ENCODE peak calls at places on chromosomes 12 and 14, in four cellular contexts. One of them, this sample, is unnamed.

GRCh38 chr14:59282366-59282765 is 93.9 kb downstream of the DAAM1 start:
- DNase-seq in heart left ventricle: no peak
- DNase-seq in testis: no peak
- DNase-seq in AG04449: no peak
- DNase-seq in this sample: no peak

GRCh38 chr12:75883241-75883640 is 148.3 kb downstream of the PHLDA1 start:
- DNase-seq in testis: no peak
- DNase-seq in heart left ventricle: no peak
- DNase-seq in AG04449: no peak
- DNase-seq in this sample: no peak

GRCh38 chr12:16359512-16360491 is 12.4 kb downstream of the MGST1 start:
- DNase-seq in AG04449: no peak
- DNase-seq in testis: peak
- DNase-seq in heart left ventricle: peak
- DNase-seq in this sample: peak

GRCh38 chr12:87511371-87511770 is 517.8 kb downstream of the C12orf50 start:
- DNase-seq in testis: no peak
- DNase-seq in heart left ventricle: no peak
- DNase-seq in AG04449: no peak
- DNase-seq in this sample: no peak

GRCh38 chr12:79661629-79662028 is 29.1 kb downstream of the PAWR start:
- DNase-seq in heart left ventricle: no peak
- DNase-seq in testis: no peak
- DNase-seq in AG04449: no peak
- DNase-seq in this sample: no peak

GRCh38 chr12:7555752-7556151 is 52.2 kb upstream of the CD163 start:
- DNase-seq in heart left ventricle: no peak
- DNase-seq in AG04449: peak
- DNase-seq in testis: peak
- DNase-seq in this sample: no peak

GRCh38 chr14:29454026-29454693 is 473.5 kb downstream of the PRKD1 start:
- DNase-seq in testis: no peak
- DNase-seq in AG04449: no peak
- DNase-seq in heart left ventricle: no peak
- DNase-seq in this sample: no peak

GRCh38 chr12:117897379-117898161 is 71.2 kb downstream of the KSR2 start:
- DNase-seq in AG04449: no peak
- DNase-seq in heart left ventricle: no peak
- DNase-seq in testis: no peak
- DNase-seq in this sample: no peak

GRCh38 chr12:3896851-3897351 is 23.7 kb upstream of the PARP11 start:
- DNase-seq in heart left ventricle: peak
- DNase-seq in testis: peak
- DNase-seq in AG04449: no peak
- DNase-seq in this sample: peak

GRCh38 chr14:69152181-69152943 is 557 bp downstream of the DCAF5 start:
- DNase-seq in testis: no peak
- DNase-seq in AG04449: no peak
- DNase-seq in heart left ventricle: peak
- DNase-seq in this sample: peak

GRCh38 chr14:60654303-60654925 is 5.1 kb upstream of the SIX1 start:
- DNase-seq in heart left ventricle: no peak
- DNase-seq in AG04449: no peak
- DNase-seq in testis: no peak
- DNase-seq in this sample: no peak

GRCh38 chr14:102602421-102603292 is 10.2 kb downstream of the RCOR1 start:
- DNase-seq in heart left ventricle: no peak
- DNase-seq in AG04449: no peak
- DNase-seq in testis: peak
- DNase-seq in this sample: no peak

GRCh38 chr12:120214626-120215356 is 13.9 kb upstream of the RPLP0 start:
- DNase-seq in testis: no peak
- DNase-seq in AG04449: no peak
- DNase-seq in heart left ventricle: no peak
- DNase-seq in this sample: no peak

GRCh38 chr14:81435048-81435577 is 35.0 kb upstream of the STON2 start:
- DNase-seq in testis: no peak
- DNase-seq in AG04449: no peak
- DNase-seq in heart left ventricle: no peak
- DNase-seq in this sample: no peak

GRCh38 chr12:128823216-128823915 is 392 bp downstream of the SLC15A4 start:
- DNase-seq in AG04449: no peak
- DNase-seq in heart left ventricle: no peak
- DNase-seq in testis: peak
- DNase-seq in this sample: peak

GRCh38 chr12:16088421-16088820 is 177.3 kb downstream of the DERA start:
- DNase-seq in testis: no peak
- DNase-seq in heart left ventricle: no peak
- DNase-seq in AG04449: no peak
- DNase-seq in this sample: no peak

GRCh38 chr12:77113971-77114370 is 48.6 kb upstream of the E2F7 start:
- DNase-seq in testis: no peak
- DNase-seq in AG04449: no peak
- DNase-seq in heart left ventricle: no peak
- DNase-seq in this sample: no peak

GRCh38 chr12:70756791-70757190 is 119.6 kb upstream of the PTPRB start:
- DNase-seq in heart left ventricle: no peak
- DNase-seq in AG04449: no peak
- DNase-seq in testis: no peak
- DNase-seq in this sample: no peak

GRCh38 chr12:90859591-90859990 is 95.4 kb downstream of the CCER1 start:
- DNase-seq in heart left ventricle: no peak
- DNase-seq in testis: no peak
- DNase-seq in AG04449: no peak
- DNase-seq in this sample: no peak
- H3K4me3 ChIP-seq in heart left ventricle: no peak
- H3K4me3 ChIP-seq in testis: no peak
- H3K4me3 ChIP-seq in AG04449: no peak
- H3K4me3 ChIP-seq in this sample: no peak

GRCh38 chr12:47903927-47904646 is 707 bp downstream of the VDR start:
- DNase-seq in testis: peak
- DNase-seq in heart left ventricle: peak
- DNase-seq in AG04449: peak
- DNase-seq in this sample: peak
- H3K4me3 ChIP-seq in testis: peak
- H3K4me3 ChIP-seq in heart left ventricle: peak
- H3K4me3 ChIP-seq in AG04449: peak
- H3K4me3 ChIP-seq in this sample: peak

GRCh38 chr14:105196228-105196960 is 15.3 kb upstream of the NUDT14 start:
- DNase-seq in AG04449: no peak
- DNase-seq in heart left ventricle: peak
- DNase-seq in testis: no peak
- DNase-seq in this sample: no peak

GRCh38 chr14:105195051-105195450 is 13.9 kb upstream of the NUDT14 start:
- DNase-seq in AG04449: no peak
- DNase-seq in heart left ventricle: no peak
- DNase-seq in testis: no peak
- DNase-seq in this sample: no peak

GRCh38 chr14:105197274-105197673 is 16.2 kb upstream of the NUDT14 start:
- DNase-seq in testis: no peak
- DNase-seq in heart left ventricle: peak
- DNase-seq in AG04449: no peak
- DNase-seq in this sample: no peak

GRCh38 chr14:105193916-105194782 is 13.0 kb upstream of the NUDT14 start:
- DNase-seq in AG04449: no peak
- DNase-seq in testis: no peak
- DNase-seq in heart left ventricle: no peak
- DNase-seq in this sample: no peak

DNA sequence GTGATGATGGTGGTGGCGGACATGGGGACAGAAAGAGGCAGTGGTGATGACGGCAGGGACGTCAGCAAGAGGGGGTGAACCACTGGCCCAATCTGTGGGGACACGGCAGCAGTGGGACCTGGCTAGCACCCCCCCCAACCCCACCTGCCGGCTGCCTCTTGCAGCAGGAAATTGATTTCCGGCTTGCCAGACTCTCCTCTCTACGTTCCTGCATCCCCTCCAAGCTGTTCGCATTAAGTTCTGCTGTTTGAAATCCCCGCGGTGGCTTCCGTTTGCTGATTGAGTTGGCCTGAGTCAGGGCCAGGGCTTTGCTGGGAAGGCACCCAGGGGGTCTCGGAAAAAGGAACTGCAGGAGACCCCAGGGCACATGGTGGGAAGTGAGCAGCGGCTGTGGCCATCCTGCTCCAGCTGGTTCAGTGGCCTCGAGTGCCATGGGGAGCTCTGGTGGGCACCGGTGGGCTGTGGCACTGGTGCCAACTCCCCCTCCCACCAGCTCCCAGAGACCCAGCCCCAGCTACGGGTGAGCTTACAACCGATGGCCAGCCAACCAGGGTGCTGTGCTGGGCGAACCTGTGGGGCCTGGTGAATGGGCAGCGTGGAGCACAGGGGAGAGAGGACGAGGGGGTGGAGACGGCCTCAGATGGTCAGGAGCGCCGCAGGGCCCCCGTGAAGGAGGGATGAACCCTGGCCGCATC is 14.6 kb upstream of the NUDT14 start:
- DNase-seq in heart left ventricle: no peak
- DNase-seq in AG04449: no peak
- DNase-seq in testis: no peak
- DNase-seq in this sample: no peak
- H3K4me3 ChIP-seq in heart left ventricle: no peak
- H3K4me3 ChIP-seq in AG04449: no peak
- H3K4me3 ChIP-seq in testis: no peak
- H3K4me3 ChIP-seq in this sample: no peak

GRCh38 chr12:89015419-89015818 is 336.9 kb downstream of the DUSP6 start:
- DNase-seq in AG04449: no peak
- DNase-seq in heart left ventricle: no peak
- DNase-seq in testis: no peak
- DNase-seq in this sample: no peak

GRCh38 chr12:89016970-89017778 is 335.1 kb downstream of the DUSP6 start:
- DNase-seq in heart left ventricle: peak
- DNase-seq in testis: peak
- DNase-seq in AG04449: no peak
- DNase-seq in this sample: no peak

GRCh38 chr12:89020689-89021088 is 331.6 kb downstream of the DUSP6 start:
- DNase-seq in AG04449: no peak
- DNase-seq in testis: no peak
- DNase-seq in heart left ventricle: no peak
- DNase-seq in this sample: no peak

GRCh38 chr12:89020121-89020480 is 332.2 kb downstream of the DUSP6 start:
- DNase-seq in AG04449: no peak
- DNase-seq in testis: no peak
- DNase-seq in heart left ventricle: no peak
- DNase-seq in this sample: no peak

GRCh38 chr12:89019439-89020120 is 332.7 kb downstream of the DUSP6 start:
- DNase-seq in AG04449: peak
- DNase-seq in heart left ventricle: peak
- DNase-seq in testis: peak
- DNase-seq in this sample: peak
- H3K4me3 ChIP-seq in AG04449: peak
- H3K4me3 ChIP-seq in heart left ventricle: no peak
- H3K4me3 ChIP-seq in testis: no peak
- H3K4me3 ChIP-seq in this sample: peak

GRCh38 chr12:25322351-25322750 is 71.6 kb upstream of the KRAS start:
- DNase-seq in testis: no peak
- DNase-seq in heart left ventricle: no peak
- DNase-seq in AG04449: no peak
- DNase-seq in this sample: no peak
- H3K4me3 ChIP-seq in testis: no peak
- H3K4me3 ChIP-seq in heart left ventricle: no peak
- H3K4me3 ChIP-seq in AG04449: no peak
- H3K4me3 ChIP-seq in this sample: no peak